ENCODE peak calls at places on chromosome 1, in five cellular contexts. U, T, N, G and I are unnamed samples.

GRCh38 chr1:30515746-30516504 is 207.5 kb downstream of the MATN1 start:
- DNase-seq in T (no peak), U (no peak), N (no peak), G (no peak), I (no peak)

GRCh38 chr1:212828395-212828794 is 19.1 kb downstream of the SPATA45 start:
- DNase-seq in T (no peak), N (no peak), G (no peak), U (no peak), I (no peak)

GRCh38 chr1:30422251-30422650 is 301.1 kb downstream of the MATN1 start:
- DNase-seq in T (no peak), U (no peak), N (no peak), G (no peak), I (no peak)

GRCh38 chr1:911875-912739 is 11.6 kb upstream of the SAMD11 start:
- DNase-seq in N (no peak), G (no peak), T (peak; percentile 55), U (no peak), I (no peak)

GRCh38 chr1:94819945-94820746 is at the start of gene SLC44A3:
- DNase-seq in G (peak; percentile 65), U (peak; percentile 72), N (no peak), T (peak; percentile 86), I (no peak)

GRCh38 chr1:153534933-153535663 is 693 bp downstream of the S100A6 start:
- DNase-seq in U (peak; percentile 85), N (peak; percentile 48), T (peak; percentile 87), G (peak; percentile 72), I (no peak)

GRCh38 chr1:245298781-245299180 is 144.0 kb downstream of the KIF26B start:
- DNase-seq in U (no peak), N (no peak), G (no peak), T (no peak), I (no peak)

GRCh38 chr1:109986054-109986444 is 1.5 kb downstream of the AHCYL1 start:
- DNase-seq in U (no peak), G (no peak), T (no peak), N (no peak), I (no peak)

GRCh38 chr1:212678456-212679410 is 20.9 kb downstream of the BATF3 start:
- DNase-seq in G (no peak), U (no peak), T (no peak), N (no peak), I (no peak)

GRCh38 chr1:169105087-169105433 is 1.4 kb upstream of the ATP1B1 start:
- DNase-seq in U (no peak), N (no peak), T (no peak), G (no peak), I (no peak)

DNA sequence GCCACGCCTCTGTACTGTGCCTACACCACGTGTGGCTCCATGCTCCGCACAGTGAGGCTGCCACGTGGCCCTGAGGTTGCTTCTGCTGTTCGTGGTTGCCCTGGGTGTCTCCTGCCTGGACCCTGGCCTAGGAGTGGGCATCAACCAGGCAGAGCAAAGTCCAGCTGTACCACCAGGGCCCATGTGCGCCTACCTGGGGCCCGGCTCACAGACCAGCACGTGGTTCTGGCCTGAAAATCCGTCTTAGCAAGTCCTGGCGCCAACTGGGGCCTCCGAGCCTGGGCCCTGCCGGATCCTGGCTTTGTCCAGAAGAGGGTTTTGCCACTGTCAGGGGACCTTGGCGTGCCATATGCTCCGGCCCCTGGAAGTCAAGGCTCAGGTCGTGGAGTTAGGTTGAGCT is 107.1 kb upstream of the TTC34 start:
- DNase-seq in G (no peak), T (no peak), U (no peak), N (no peak), I (no peak)
- H3K27ac ChIP-seq in G (no peak overlapping the region), T (no peak overlapping the region), U (no peak overlapping the region), N (no peak overlapping the region), I (no peak overlapping the region)

GRCh38 chr1:216682694-216683243 is 40.5 kb downstream of the ESRRG start:
- DNase-seq in T (no peak), N (no peak), U (no peak), G (no peak), I (no peak)
- TF ChIP-seq CTCF in T (no peak), N (no peak), U (no peak), G (no peak), I (no peak)

DNA sequence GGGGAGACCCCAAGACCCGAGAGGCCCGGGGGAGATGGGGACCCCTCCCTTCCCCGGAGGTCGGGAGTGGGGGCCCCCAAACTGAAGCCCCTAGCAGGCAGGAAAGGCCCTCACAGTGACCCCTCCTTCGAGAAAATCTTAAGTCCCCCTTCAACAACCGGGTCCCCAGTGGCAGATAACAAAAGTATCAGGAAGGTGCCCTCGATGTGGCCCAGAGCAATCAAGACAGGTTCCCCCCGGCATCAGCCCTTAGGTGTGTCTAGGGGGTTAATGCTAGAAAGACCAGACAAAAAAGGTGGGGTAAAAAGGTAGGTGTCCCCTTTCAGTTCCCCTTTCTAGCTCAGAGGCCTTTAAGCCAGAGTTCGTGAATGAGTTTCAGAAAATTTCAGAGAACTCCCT is 282 bp upstream of the ECE1 start:
- DNase-seq in U (no peak), T (no peak), G (no peak), N (peak; percentile 32), I (no peak)
- H3K27ac ChIP-seq in U (peak overlapping the region; percentile 75), T (no peak overlapping the region), G (peak overlapping the region; percentile 85), N (peak overlapping the region; percentile 60), I (peak overlapping the region; percentile 80)

GRCh38 chr1:177228721-177229088 is 57.9 kb downstream of the BRINP2 start:
- DNase-seq in U (no peak), G (no peak), N (no peak), T (no peak), I (no peak)
- TF ChIP-seq CTCF in U (no peak), G (no peak), N (no peak), T (no peak), I (peak; percentile 19)

DNA sequence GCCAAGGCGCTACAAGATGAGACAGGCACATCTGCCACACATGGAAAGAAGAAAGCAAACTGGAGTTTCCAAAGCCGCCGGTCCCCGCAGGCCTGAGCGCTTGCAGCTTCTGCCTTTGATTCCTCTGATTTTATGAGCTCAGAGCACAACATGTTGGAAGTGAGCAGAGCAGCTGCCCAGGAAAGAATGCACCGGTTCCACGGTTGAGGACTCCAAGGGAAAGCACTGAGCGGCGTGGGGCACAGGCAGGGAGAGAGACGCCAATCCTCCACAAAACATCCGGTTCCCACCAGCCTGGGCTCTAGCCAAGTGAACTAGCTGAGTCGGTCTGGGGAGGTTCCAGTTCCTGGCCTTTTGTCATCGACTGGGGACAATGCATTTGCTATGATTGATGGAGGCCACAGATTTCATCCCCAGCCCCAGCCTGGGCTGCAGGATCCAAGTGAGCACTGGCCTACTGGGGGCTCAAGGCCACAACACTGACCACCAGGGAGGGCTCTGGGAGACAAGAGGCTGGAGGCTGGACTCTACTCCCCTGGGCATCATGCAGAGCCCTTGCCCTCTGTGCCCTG is 253.1 kb upstream of the IRF2BP2 start:
- DNase-seq in T (peak; percentile 95), N (no peak), G (peak; percentile 69), U (peak; percentile 67), I (no peak)
- H3K27ac ChIP-seq in T (peak overlapping the region; percentile 22), N (no peak overlapping the region), G (peak overlapping the region; percentile 87), U (peak overlapping the region; percentile 76), I (peak overlapping the region; percentile 84)

DNA sequence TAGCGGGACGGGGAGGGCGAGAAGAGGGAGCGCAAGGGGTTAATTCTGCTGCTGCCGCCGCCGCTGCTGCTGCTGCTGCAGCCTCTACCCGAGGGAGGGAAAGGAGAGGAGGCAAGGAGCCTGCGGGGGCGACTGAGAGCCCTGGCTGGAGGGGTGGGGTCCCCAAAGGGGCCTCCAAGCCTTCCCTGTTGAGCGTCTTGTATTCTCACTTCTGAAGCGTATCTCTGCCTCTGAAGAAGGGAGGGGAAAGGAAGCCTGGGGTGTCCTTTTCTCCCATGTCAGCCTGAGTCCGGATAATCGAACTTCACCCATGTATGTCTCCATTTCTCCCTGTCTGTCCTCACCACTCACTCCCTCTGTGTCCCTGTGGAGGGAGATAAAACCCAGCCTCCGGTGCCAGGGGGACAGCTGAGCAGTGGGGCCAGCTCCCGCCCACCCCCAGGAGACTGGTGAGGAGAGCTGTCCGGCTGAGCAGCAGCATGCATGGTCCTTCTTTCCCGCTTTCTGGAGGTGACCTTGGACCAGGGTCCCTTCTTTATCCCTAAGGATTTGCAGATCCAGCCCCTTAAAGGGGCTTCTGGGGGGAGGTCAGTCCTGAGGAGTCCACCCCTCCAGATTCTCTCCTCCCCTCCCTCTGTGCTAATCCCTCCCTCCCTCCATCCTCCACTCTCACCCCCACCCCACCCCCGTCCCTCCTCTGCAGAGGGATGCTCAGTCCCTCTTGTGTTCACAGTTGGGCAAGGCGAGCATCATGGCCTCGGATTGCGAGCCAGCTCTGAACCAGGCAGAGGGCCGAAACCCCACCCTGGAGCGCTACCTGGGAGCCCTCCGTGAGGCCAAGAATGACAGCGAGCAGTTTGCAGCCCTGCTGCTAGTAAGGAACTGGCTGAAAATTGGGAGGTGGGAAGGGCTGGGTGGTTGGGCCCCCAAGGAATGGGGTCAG is 1.0 kb downstream of the NCDN start:
- DNase-seq in T (peak; percentile 71), G (no peak), N (peak; percentile 41), U (no peak), I (no peak)
- TF ChIP-seq CTCF in T (no peak), G (no peak), N (no peak), U (no peak), I (no peak)

DNA sequence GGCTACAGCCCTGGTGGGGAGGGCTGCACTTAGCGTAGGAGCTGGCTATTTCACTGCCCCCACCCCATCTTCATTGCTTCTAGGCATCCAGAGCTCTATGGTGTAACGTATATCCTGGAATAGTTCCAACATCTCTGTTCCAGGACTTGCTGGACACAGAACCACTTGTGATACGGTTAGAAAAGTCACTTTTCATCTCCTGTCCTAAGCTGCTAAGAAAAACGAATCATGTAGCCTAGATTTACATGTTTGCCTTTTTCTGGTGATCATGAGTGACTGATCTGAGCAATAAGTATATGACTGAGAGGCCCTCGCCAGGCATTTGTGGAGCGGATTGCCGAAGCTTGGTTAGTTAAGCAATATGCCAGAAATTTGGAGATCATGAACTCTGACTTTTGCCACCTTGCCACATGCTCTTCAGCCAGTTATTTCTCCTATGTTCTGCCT is 41.0 kb upstream of the SRP9 start:
- DNase-seq in N (no peak), G (no peak), T (no peak), U (no peak), I (no peak)
- H3K27ac ChIP-seq in N (no peak overlapping the region), G (no peak overlapping the region), T (no peak overlapping the region), U (peak overlapping the region; percentile 57), I (no peak overlapping the region)